ENCODE peak calls at places on chromosomes 3 and 15, in four cellular contexts. One of them, this sample, is unnamed.

GRCh38 chr15:29917600-29918597 is 95.6 kb upstream of the TJP1 start:
- DNase-seq in stimulated activated CD4-positive, alpha-beta T cell treated with anti-CD3 and anti-CD28 coated beads, Interleukin-15, amount 100 ng/mL, for 24 hours: no peak
- DNase-seq in progenitor cell of endocrine pancreas: no peak
- DNase-seq in midbrain: no peak
- DNase-seq in this sample: no peak

GRCh38 chr3:112676659-112677234 is 35.8 kb upstream of the CCDC80 start:
- DNase-seq in stimulated activated CD4-positive, alpha-beta T cell treated with anti-CD3 and anti-CD28 coated beads, Interleukin-15, amount 100 ng/mL, for 24 hours: peak
- DNase-seq in progenitor cell of endocrine pancreas: no peak
- DNase-seq in midbrain: peak
- DNase-seq in this sample: peak

GRCh38 chr15:39362832-39363561 is 217.9 kb upstream of the THBS1 start:
- DNase-seq in stimulated activated CD4-positive, alpha-beta T cell treated with anti-CD3 and anti-CD28 coated beads, Interleukin-15, amount 100 ng/mL, for 24 hours: no peak
- DNase-seq in progenitor cell of endocrine pancreas: no peak
- DNase-seq in midbrain: no peak
- DNase-seq in this sample: no peak

GRCh38 chr3:45367451-45367850 is 20.9 kb upstream of the LARS2 start:
- DNase-seq in stimulated activated CD4-positive, alpha-beta T cell treated with anti-CD3 and anti-CD28 coated beads, Interleukin-15, amount 100 ng/mL, for 24 hours: no peak
- DNase-seq in progenitor cell of endocrine pancreas: no peak
- DNase-seq in midbrain: no peak
- DNase-seq in this sample: no peak

GRCh38 chr3:38283810-38284775 is 2.0 kb downstream of the SLC22A14 start:
- DNase-seq in stimulated activated CD4-positive, alpha-beta T cell treated with anti-CD3 and anti-CD28 coated beads, Interleukin-15, amount 100 ng/mL, for 24 hours: no peak
- DNase-seq in progenitor cell of endocrine pancreas: no peak
- DNase-seq in midbrain: no peak
- DNase-seq in this sample: no peak

GRCh38 chr3:138199847-138200246 is 12.7 kb downstream of the ARMC8 start:
- DNase-seq in stimulated activated CD4-positive, alpha-beta T cell treated with anti-CD3 and anti-CD28 coated beads, Interleukin-15, amount 100 ng/mL, for 24 hours: no peak
- DNase-seq in progenitor cell of endocrine pancreas: no peak
- DNase-seq in midbrain: no peak
- DNase-seq in this sample: no peak

GRCh38 chr3:168061332-168061996 is 34.3 kb downstream of the GOLIM4 start:
- DNase-seq in stimulated activated CD4-positive, alpha-beta T cell treated with anti-CD3 and anti-CD28 coated beads, Interleukin-15, amount 100 ng/mL, for 24 hours: no peak
- DNase-seq in progenitor cell of endocrine pancreas: no peak
- DNase-seq in midbrain: peak
- DNase-seq in this sample: no peak

GRCh38 chr3:127675651-127676391 is 3.1 kb downstream of the ABTB1 start:
- DNase-seq in stimulated activated CD4-positive, alpha-beta T cell treated with anti-CD3 and anti-CD28 coated beads, Interleukin-15, amount 100 ng/mL, for 24 hours: no peak
- DNase-seq in progenitor cell of endocrine pancreas: no peak
- DNase-seq in midbrain: no peak
- DNase-seq in this sample: no peak